ENCODE peak calls at places on chromosomes 16 and 17, in eight cellular contexts. D is IMR-90; E is stimulated activated effector memory CD8-positive, alpha-beta T cell treated with anti-CD3 and anti-CD28 coated beads, Interleukin-12 subunit alpha, Interleukin-12 subunit beta, amount 100 ng/mL, for 72 hours; X is NCI-H748 treated with DMSO at 0.1 percent for 48 hours; M is progenitor cell of endocrine pancreas; N is GM04504; K is brain pericyte; C is activated naive CD8-positive, alpha-beta T cell treated with anti-CD3 and anti-CD28 coated beads, Interleukin-2, amount 50 U/mL, for 16 hours. Z is an unnamed sample.
A peak's percentile ranks its signal among the peaks of the same experiment; 100 is the strongest.

GRCh38 chr16:86575754-86576557 is 2.4 kb upstream of the FOXL1 start:
- DNase-seq in E (no peak), N (peak; percentile 73), K (peak; percentile 87), D (peak; percentile 97), M (peak; percentile 79), C (no peak), X (peak; percentile 36), Z (no peak)

GRCh38 chr16:70253291-70254094 is 1.8 kb upstream of the EXOSC6 start:
- DNase-seq in M (no peak), X (no peak), C (no peak), E (no peak), D (peak; percentile 36), K (no peak), N (no peak), Z (no peak)

GRCh38 chr17:45315583-45316270 is 1.1 kb downstream of the MAP3K14 start:
- DNase-seq in D (no peak), M (no peak), K (no peak), E (no peak), N (no peak), C (no peak), X (peak; percentile 12), Z (no peak)

GRCh38 chr17:37179893-37180292 is 195.9 kb upstream of the C17orf78 start:
- DNase-seq in E (no peak), X (no peak), D (peak; percentile 87), M (no peak), C (no peak), K (no peak), N (no peak), Z (no peak)

GRCh38 chr16:20865420-20866126 is 34.6 kb downstream of the DCUN1D3 start:
- DNase-seq in E (no peak), N (no peak), X (no peak), K (no peak), D (peak; percentile 64), C (no peak), M (no peak), Z (no peak)

GRCh38 chr17:76273923-76274558 is 8.9 kb downstream of the UBALD2 start:
- DNase-seq in K (no peak), M (no peak), D (no peak), C (no peak), X (no peak), N (no peak), E (no peak), Z (no peak)

GRCh38 chr17:17751996-17752821 is 71.0 kb downstream of the RAI1 start:
- DNase-seq in M (peak; percentile 94), X (peak; percentile 95), N (peak; percentile 88), D (peak; percentile 88), E (peak; percentile 93), K (peak; percentile 67), C (peak; percentile 92), Z (peak; percentile 97)

GRCh38 chr16:46908540-46909372 is 24.6 kb downstream of the GPT2 start:
- DNase-seq in E (peak; percentile 36), X (no peak), C (peak; percentile 19), N (peak; percentile 12), M (peak; percentile 66), D (peak; percentile 61), K (no peak), Z (peak; percentile 32)

GRCh38 chr17:37671028-37671812 is 28.0 kb upstream of the DDX52 start:
- DNase-seq in K (no peak), M (no peak), X (no peak), C (no peak), E (no peak), D (no peak), N (no peak), Z (no peak)

GRCh38 chr16:86015606-86016005 is 116.6 kb downstream of the IRF8 start:
- DNase-seq in E (no peak), N (no peak), M (no peak), C (no peak), X (no peak), D (no peak), K (no peak), Z (no peak)

GRCh38 chr16:52488837-52489289 is 58.1 kb downstream of the TOX3 start:
- DNase-seq in K (no peak), D (no peak), C (no peak), X (no peak), N (no peak), E (no peak), M (no peak), Z (no peak)

GRCh38 chr16:17351471-17352045 is 119.2 kb downstream of the XYLT1 start:
- DNase-seq in M (no peak), C (no peak), N (no peak), D (no peak), K (no peak), X (no peak), E (no peak), Z (no peak)

Z was measured in stimulated activated CD8-positive, alpha-beta memory T cell treated with anti-CD3 and anti-CD28 coated beads, Interleukin-2, amount 100 ng/mL, for 48 hours.